ENCODE peak calls at places on chromosomes 6 and 20, in nine cellular contexts. S is A549, E is neural progenitor cell, B is uterus, Q is lung, H is mucosa of descending colon, Z is HepG2, D is heart left ventricle, F is colonic mucosa. G is an unnamed sample.

GRCh38 chr20:4012631-4013030 is 2.7 kb downstream of the RNF24 start:
- DNase-seq in S (no peak), E (no peak), B (no peak), Q (no peak), H (no peak), Z (no peak), D (no peak), F (no peak), G (no peak)

GRCh38 chr6:3159805-3160781 is 2.7 kb upstream of the TUBB2A start:
- DNase-seq in S (no peak), E (peak; percentile 36), B (peak; percentile 40), Q (no peak), H (peak; percentile 86), Z (peak; percentile 41), D (no peak), F (peak; percentile 88), G (peak; percentile 55)

GRCh38 chr6:101402618-101403002 is 9.1 kb downstream of the GRIK2 start:
- DNase-seq in S (no peak), E (peak; percentile 86), B (no peak), Q (no peak), H (no peak), Z (no peak), D (peak; percentile 69), F (no peak), G (no peak)

GRCh38 chr20:63854766-63855362 is 6.4 kb upstream of the ABHD16B start:
- DNase-seq in S (no peak), E (peak; percentile 47), B (peak; percentile 34), Q (no peak), H (no peak), Z (no peak), D (peak; percentile 81), F (no peak), G (no peak)

GRCh38 chr20:58787211-58788067 is 63.3 kb downstream of the GNAS-AS1 start:
- DNase-seq in S (no peak), E (no peak), B (no peak), Q (no peak), H (no peak), Z (no peak), D (no peak), F (no peak), G (no peak)

GRCh38 chr6:83536034-83536646 is 23.8 kb downstream of the PRSS35 start:
- DNase-seq in S (peak; percentile 11), E (peak; percentile 72), B (no peak), Q (no peak), H (peak; percentile 78), Z (peak; percentile 29), D (peak; percentile 30), F (peak; percentile 64), G (no peak)

GRCh38 chr6:15956205-15957106 is 172.4 kb upstream of the MYLIP start:
- DNase-seq in S (no peak), E (no peak), B (no peak), Q (peak; percentile 80), H (peak; percentile 88), Z (peak; percentile 44), D (no peak), F (peak; percentile 87), G (no peak)

GRCh38 chr6:6401401-6401800 is 80.9 kb upstream of the F13A1 start:
- DNase-seq in S (no peak), E (no peak), B (no peak), Q (no peak), H (no peak), Z (no peak), D (no peak), F (no peak), G (no peak)

GRCh38 chr20:5513975-5514516 is 197.3 kb upstream of the PROKR2 start:
- DNase-seq in S (peak; percentile 84), E (no peak), B (no peak), Q (no peak), H (peak; percentile 69), Z (peak; percentile 99), D (no peak), F (peak; percentile 66), G (no peak)

GRCh38 chr6:75618437-75618836 is 16.8 kb downstream of the SENP6 start:
- DNase-seq in S (no peak), E (no peak), B (no peak), Q (no peak), H (no peak), Z (no peak), D (no peak), F (no peak), G (no peak)

GRCh38 chr6:143506620-143507019 is 4.9 kb downstream of the FUCA2 start:
- DNase-seq in S (no peak), E (no peak), B (no peak), Q (no peak), H (no peak), Z (no peak), D (no peak), F (no peak), G (no peak)

GRCh38 chr6:84669945-84670344 is 94.5 kb downstream of the TBX18 start:
- DNase-seq in S (no peak), E (no peak), B (no peak), Q (no peak), H (no peak), Z (no peak), D (no peak), F (no peak), G (no peak)

GRCh38 chr6:106757267-106757666 is 127.9 kb downstream of the QRSL1 start:
- DNase-seq in S (no peak), E (no peak), B (no peak), Q (no peak), H (no peak), Z (peak; percentile 14), D (no peak), F (no peak), G (no peak)

GRCh38 chr20:63351811-63352591 is 9.1 kb downstream of the CHRNA4 start:
- DNase-seq in S (no peak), E (peak; percentile 77), B (no peak), Q (no peak), H (no peak), Z (no peak), D (peak; percentile 82), F (no peak), G (no peak)

GRCh38 chr6:36677753-36678487 is 594 bp upstream of the CDKN1A start:
- DNase-seq in S (no peak), E (no peak), B (no peak), Q (no peak), H (no peak), Z (peak; percentile 97), D (no peak), F (peak; percentile 52), G (no peak)

GRCh38 chr6:12009180-12009748 is 2.8 kb upstream of the HIVEP1 start:
- DNase-seq in S (no peak), E (no peak), B (no peak), Q (no peak), H (no peak), Z (peak; percentile 36), D (no peak), F (no peak), G (no peak)

DNA sequence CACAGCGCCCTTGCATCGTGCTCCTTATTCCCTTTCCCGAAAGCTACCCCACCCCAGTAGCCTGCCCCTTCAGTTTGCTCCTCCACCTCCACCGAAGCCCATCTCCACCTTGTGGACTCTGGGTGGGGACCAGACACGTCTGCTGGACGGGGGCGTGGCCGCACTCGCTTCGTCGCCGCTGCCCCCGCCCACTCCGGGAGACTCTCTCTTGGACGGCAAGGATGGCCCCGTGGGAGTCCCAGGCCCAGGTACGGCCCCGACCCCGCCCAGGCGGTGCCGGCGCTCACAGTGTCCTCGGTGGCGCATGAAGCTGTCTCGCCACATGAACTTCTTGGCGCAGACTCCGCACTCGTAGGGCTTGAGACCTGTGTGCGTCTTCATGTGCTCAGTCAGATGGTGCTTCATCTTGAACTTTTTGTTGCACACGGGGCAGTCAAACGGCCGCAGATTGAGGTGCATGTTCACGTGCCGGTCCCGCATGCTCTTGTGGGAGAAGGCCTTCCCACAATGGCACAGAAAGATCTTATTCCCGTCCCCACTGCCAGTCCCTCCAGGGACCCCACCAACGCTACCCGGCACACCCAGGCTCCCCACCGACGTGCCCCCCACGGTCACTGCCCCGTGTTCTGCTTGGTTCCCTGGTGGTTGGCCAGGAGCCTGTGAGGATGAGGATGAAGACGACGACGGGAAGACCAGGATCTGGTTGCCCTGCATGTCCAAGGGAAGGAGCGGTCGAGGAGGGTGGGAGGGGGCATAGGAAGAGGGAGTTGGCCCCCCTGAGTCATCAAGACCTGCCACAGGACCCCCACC is 1.3 kb upstream of the TAPBP start:
- DNase-seq in S (peak; percentile 41), E (peak; percentile 43), B (no peak), Q (no peak), H (peak; percentile 86), Z (no peak), D (peak; percentile 59), F (peak; percentile 86), G (no peak)
- H3K4me1 ChIP-seq in S (peaks cover 35% of the 10 kb centered on the region), E (peaks cover 26% of the 10 kb centered on the region), B (no peaks in the 10 kb centered on the region), Q (peaks cover 14% of the 10 kb centered on the region), H (peaks cover 31% of the 10 kb centered on the region), Z (peaks cover 44% of the 10 kb centered on the region), D (peaks cover 29% of the 10 kb centered on the region), F (peaks cover 23% of the 10 kb centered on the region), G (peaks cover 46% of the 10 kb centered on the region)

DNA sequence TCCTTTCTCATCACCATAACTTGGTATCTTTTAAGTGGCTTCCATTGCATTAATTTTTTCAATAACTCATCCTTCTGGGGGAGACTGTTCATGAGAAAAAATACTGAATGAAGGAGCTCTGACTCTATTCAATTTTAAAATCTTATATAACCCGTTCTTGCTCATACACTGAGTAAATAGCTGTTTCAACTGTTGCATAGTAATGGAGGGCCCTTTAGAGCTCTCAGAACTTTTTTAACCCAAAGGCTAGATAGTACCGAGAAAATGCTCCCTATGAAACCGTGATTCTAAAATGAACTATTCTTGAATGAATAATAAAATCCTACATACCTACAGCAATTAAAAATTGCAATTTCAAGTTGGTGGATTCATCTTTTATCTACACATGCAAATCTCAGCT is 5.3 kb downstream of the SLC2A12 start:
- DNase-seq in S (no peak), E (no peak), B (no peak), Q (no peak), H (no peak), Z (no peak), D (no peak), F (no peak), G (no peak)
- TF ChIP-seq CTCF in S (no peak), E (no peak), B (no peak), Q (no peak), H (no peak), Z (no peak), D (no peak), F (no peak), G (no peak)

DNA sequence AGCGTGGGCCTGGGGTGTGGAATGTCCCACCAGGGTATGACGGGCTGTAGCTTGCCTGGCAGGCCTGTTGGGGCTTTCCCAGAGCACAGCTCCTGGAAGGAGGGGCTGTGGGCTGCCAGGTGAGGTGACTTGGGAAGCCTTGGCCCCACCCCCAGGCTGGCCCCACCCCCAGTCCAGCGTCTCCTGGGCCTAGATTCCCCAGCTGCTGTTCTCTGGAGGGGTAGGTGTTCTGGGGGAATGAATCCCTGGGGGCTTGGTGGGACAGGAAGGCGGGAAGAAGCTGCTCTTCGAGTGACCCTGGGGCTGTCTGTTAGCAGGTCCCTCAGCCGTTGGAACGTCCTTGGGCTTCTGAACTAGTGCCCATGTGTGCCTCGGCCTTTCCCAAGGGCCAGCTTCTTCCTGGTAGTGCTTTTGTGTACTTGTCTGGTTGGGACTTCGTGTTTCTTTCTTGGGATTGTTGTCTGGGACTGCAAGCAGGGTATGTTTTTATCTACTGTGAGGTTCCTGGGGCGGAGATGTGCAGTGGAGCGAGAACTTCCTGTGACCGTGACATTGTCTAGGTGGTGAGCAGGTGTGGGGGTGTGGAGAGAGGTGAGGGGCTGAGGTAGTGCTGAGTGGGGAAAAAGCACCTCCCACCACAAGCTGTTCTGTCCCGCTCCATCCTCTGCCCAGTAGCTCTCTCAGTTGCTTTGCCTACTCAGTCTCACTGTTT is 1.4 kb upstream of the DDR1 start:
- DNase-seq in S (peak; percentile 19), E (peak; percentile 82), B (no peak), Q (peak; percentile 79), H (peak; percentile 91), Z (no peak), D (no peak), F (peak; percentile 93), G (peak; percentile 68)
- H3K4me3 ChIP-seq in S (peak overlapping the region; percentile 98), E (peak overlapping the region; percentile 74), B (no peak overlapping the region), Q (no peak overlapping the region), H (peak overlapping the region; percentile 3), Z (peak overlapping the region; percentile 80), D (no peak overlapping the region), F (peak overlapping the region; percentile 75), G (peak overlapping the region; percentile 87)

GRCh38 chr20:19934792-19935491 is 82.2 kb upstream of the NAA20 start:
- DNase-seq in S (peak; percentile 51), E (no peak), B (peak; percentile 64), Q (peak; percentile 71), H (peak; percentile 92), Z (no peak), D (peak; percentile 69), F (peak; percentile 89), G (peak; percentile 81)
- H3K4me1 ChIP-seq in S (peaks cover 24% of the 10 kb centered on the region), E (no peaks in the 10 kb centered on the region), B (peaks cover 10% of the 10 kb centered on the region), Q (peaks cover 21% of the 10 kb centered on the region), H (peaks cover 33% of the 10 kb centered on the region), Z (peaks cover 27% of the 10 kb centered on the region), D (peaks cover 67% of the 10 kb centered on the region), F (peaks cover 4% of the 10 kb centered on the region), G (peaks cover 23% of the 10 kb centered on the region)